ENCODE peak calls at places on chromosomes 12 and 14, in four cellular contexts. W is right atrium auricular region, I is endothelial cell of umbilical vein, V is uterus. Z is an unnamed sample.

GRCh38 chr12:2273288-2273687 is 220.5 kb downstream of the CACNA1C start:
- DNase-seq in I (no peak), W (no peak), V (no peak), Z (no peak)

GRCh38 chr12:101777978-101778377 is 38.7 kb upstream of the SYCP3 start:
- DNase-seq in W (no peak), I (no peak), V (no peak), Z (no peak)

GRCh38 chr12:19234991-19235876 is 105.7 kb downstream of the PLEKHA5 start:
- DNase-seq in W (no peak), V (no peak), I (peak), Z (no peak)

GRCh38 chr14:50038398-50039119 is 77.8 kb downstream of the VCPKMT start:
- DNase-seq in I (no peak), W (no peak), V (peak), Z (no peak)

GRCh38 chr12:55728185-55728931 is 451 bp downstream of the CD63 start:
- DNase-seq in V (peak), I (peak), W (no peak), Z (no peak)

GRCh38 chr12:1533602-1534304 is 60.6 kb downstream of the FBXL14 start:
- DNase-seq in W (no peak), V (no peak), I (no peak), Z (no peak)

GRCh38 chr14:61125314-61126082 is 144.5 kb downstream of the SLC38A6 start:
- DNase-seq in V (no peak), W (no peak), I (no peak), Z (no peak)

GRCh38 chr12:120290541-120291312 is 976 bp downstream of the RNU4-2 start:
- DNase-seq in I (peak), V (peak), W (peak), Z (no peak)

GRCh38 chr14:95143813-95144620 is 13.3 kb downstream of the DICER1 start:
- DNase-seq in I (peak), V (no peak), W (no peak), Z (no peak)

GRCh38 chr14:100530270-100531072 is 56.7 kb downstream of the BEGAIN start:
- DNase-seq in V (no peak), I (no peak), W (no peak), Z (no peak)

GRCh38 chr12:127133675-127134335 is 1133.2 kb upstream of the TMEM132C start:
- DNase-seq in I (no peak), V (no peak), W (no peak), Z (no peak)

GRCh38 chr12:53118771-53119300 is 15.6 kb downstream of the SOAT2 start:
- DNase-seq in V (no peak), W (peak), I (no peak), Z (peak)

GRCh38 chr12:3102721-3103410 is 25.7 kb downstream of the TSPAN9 start:
- DNase-seq in W (no peak), V (peak), I (no peak), Z (peak)

GRCh38 chr12:56521209-56521589 is 421 bp upstream of the RBMS2 start:
- DNase-seq in I (no peak), V (peak), W (no peak), Z (no peak)

GRCh38 chr12:112408621-112409020 is 784 bp downstream of the RPL6 start:
- DNase-seq in V (no peak), I (no peak), W (no peak), Z (no peak)

GRCh38 chr14:104293231-104293841 is 154.9 kb downstream of the KIF26A start:
- DNase-seq in W (no peak), I (no peak), V (no peak), Z (peak)

GRCh38 chr12:57341275-57341990 is 89.4 kb downstream of the R3HDM2 start:
- DNase-seq in V (no peak), I (no peak), W (no peak), Z (no peak)

GRCh38 chr14:50800032-50800431 is 30.9 kb downstream of the NIN start:
- DNase-seq in W (no peak), V (no peak), I (peak), Z (no peak)

GRCh38 chr12:34286934-34287333 is 264.6 kb downstream of the ALG10 start:
- DNase-seq in W (no peak), I (no peak), V (no peak), Z (peak)

GRCh38 chr12:96063046-96063445 is 27.7 kb upstream of the LTA4H start:
- DNase-seq in I (peak), V (no peak), W (no peak), Z (no peak)

GRCh38 chr14:63510538-63510937 is 32.6 kb downstream of the PPP2R5E start:
- DNase-seq in W (no peak), V (no peak), I (no peak), Z (no peak)

GRCh38 chr14:77151245-77151644 is 9.7 kb upstream of the ZDHHC22 start:
- DNase-seq in W (no peak), I (peak), V (no peak), Z (peak)

DNA sequence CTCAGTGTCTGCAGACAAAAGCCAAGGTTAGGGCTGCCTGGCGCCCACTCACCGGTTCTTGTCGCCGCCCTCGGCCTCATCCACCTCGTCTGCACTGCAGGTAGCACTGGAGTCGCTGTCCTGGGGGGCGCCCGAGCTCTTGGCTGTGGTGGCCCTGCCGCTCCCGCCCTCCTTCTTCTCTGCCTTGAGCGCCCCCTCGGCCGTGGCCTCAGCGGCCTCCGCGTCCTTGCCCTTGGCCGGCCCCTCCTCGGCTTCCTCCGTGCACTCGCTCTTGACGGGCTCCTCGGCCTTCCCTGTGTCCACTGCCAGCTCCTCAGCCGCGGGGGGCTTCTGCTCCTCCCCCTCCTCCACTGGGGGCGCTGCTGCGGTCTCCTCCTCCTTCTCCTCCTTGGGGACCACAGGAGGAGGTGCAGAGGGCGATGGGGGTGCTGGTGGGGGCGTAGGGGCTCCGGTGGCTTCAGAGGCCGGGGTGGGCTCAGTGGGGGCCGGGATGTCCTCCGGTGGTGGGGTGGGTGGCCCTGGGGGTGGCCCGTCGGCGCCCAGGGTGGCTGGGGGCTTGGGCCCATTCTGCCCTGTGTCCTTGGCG is 77.2 kb downstream of the RFLNA start:
- DNase-seq in W (no peak), V (no peak), I (no peak), Z (no peak)
- TF ChIP-seq CTCF in W (no peak), V (no peak), I (no peak), Z (no peak)

DNA sequence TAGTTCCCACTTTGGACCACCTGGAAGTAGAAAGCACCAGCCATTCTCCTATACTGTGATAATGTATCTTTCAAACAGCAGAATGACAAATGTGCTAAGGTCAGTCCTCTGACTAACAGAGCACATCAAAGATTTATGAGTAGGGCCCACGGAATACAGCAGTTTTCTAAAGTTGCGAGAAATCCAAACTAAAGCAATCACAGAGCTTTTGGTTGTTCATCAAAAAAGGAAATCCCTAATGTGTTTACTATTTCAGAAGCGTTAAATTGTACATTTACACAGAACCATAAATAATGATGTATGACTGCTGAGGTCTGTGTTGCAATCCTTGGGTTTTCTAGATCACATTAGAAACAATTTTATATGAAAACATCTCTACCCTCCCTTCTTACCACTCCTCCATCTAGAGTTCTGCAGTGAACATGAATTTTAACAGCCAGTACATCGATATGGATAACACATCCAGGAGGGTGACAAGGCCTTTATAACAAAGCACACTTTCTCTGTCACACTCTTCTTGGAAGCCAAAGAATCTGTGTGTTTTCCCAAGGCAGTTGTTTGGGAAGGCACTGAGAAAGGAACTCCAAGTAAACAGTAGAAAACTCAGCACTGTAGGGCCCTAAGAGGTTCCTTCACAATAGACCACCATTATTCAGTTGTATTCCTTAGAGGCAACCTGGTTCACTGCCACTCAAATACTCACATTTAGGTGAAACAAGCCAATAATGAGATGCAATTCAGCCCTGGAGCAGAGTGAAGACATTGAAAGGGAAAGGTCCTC is 7.3 kb downstream of the KITLG start:
- DNase-seq in V (no peak), W (no peak), I (peak), Z (no peak)
- H3K27ac ChIP-seq in V (peak), W (no peak), I (no peak), Z (peak)

GRCh38 chr14:89617471-89618291 is 200.6 kb upstream of the FOXN3 start:
- DNase-seq in V (no peak), W (peak), I (peak), Z (no peak)

GRCh38 chr14:89615421-89615820 is 198.4 kb upstream of the FOXN3 start:
- DNase-seq in V (no peak), W (no peak), I (peak), Z (no peak)

GRCh38 chr14:89618309-89618708 is 201.3 kb upstream of the FOXN3 start:
- DNase-seq in V (no peak), I (peak), W (no peak), Z (no peak)

GRCh38 chr14:89617142-89617460 is 200.1 kb upstream of the FOXN3 start:
- DNase-seq in V (no peak), W (no peak), I (no peak), Z (no peak)

GRCh38 chr14:89616425-89617141 is 199.6 kb upstream of the FOXN3 start:
- DNase-seq in I (peak), W (no peak), V (no peak), Z (no peak)
- H3K4me3 ChIP-seq in I (no peak), W (peak), V (no peak), Z (peak)

DNA sequence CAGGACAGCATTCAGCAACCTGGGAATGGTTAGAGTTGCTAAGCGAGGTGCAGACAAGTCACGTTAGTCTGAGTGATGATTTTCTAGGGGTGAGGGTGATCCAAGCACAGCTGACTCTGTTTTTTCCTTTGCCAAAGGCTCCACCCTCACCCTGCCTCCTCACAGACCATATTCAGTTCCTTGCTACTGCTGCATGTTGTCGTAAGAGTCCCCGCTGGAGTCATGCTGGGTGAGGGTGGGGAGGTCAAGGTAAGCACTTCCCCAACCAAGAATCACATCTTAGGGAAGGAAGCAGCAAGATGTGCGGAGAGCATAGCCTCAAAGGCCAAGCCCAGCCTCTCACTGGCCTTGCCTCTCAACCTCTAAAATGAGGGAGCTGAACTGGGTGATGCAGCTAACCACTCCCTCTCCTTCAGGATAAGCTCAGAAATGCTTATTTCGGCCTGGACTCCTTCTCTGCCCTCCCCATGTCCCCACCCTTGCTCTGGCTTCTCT is 66.8 kb upstream of the ACTN1 start:
- DNase-seq in I (peak), W (peak), V (peak), Z (no peak)
- TF ChIP-seq CTCF in I (no peak), W (no peak), V (no peak), Z (no peak)